ENCODE peak calls at places on chromosome 2, in four cellular contexts. I is left ventricle myocardium inferior, C is DND-41, P is heart left ventricle. Q is an unnamed sample. For H3K4me1, the result is how much of the 10 kb centered on the place peaks cover.

GRCh38 chr2:116924509-116924908 is 890.0 kb upstream of the DDX18 start:
- DNase-seq in C (no peak), I (no peak), P (no peak), Q (no peak)

GRCh38 chr2:131827481-131828163 is 299.9 kb downstream of the CCDC74A start:
- DNase-seq in C (no peak), I (no peak), P (peak), Q (no peak)

GRCh38 chr2:240386321-240386720 is 49.1 kb upstream of the GPC1 start:
- DNase-seq in I (no peak), C (no peak), P (peak), Q (no peak)

GRCh38 chr2:80429251-80429650 is 124.7 kb upstream of the LRRTM1 start:
- DNase-seq in I (no peak), P (no peak), C (no peak), Q (no peak)

GRCh38 chr2:196836440-196836839 is 27.3 kb upstream of the C2orf66 start:
- DNase-seq in C (no peak), I (no peak), P (no peak), Q (no peak)

GRCh38 chr2:30706534-30707303 is 100.5 kb downstream of the CAPN13 start:
- DNase-seq in P (peak), I (peak), C (peak), Q (peak)

GRCh38 chr2:168089200-168089599 is 158.2 kb downstream of the STK39 start:
- DNase-seq in C (no peak), P (no peak), I (no peak), Q (no peak)

GRCh38 chr2:232777278-232777677 is 913 bp upstream of the KCNJ13 start:
- DNase-seq in P (no peak), I (no peak), C (no peak), Q (no peak)

GRCh38 chr2:207449673-207450072 is 80.1 kb upstream of the CREB1 start:
- DNase-seq in P (no peak), C (no peak), I (no peak), Q (no peak)

GRCh38 chr2:80028584-80028983 is 276.0 kb downstream of the LRRTM1 start:
- DNase-seq in P (no peak), C (peak), I (no peak), Q (no peak)

GRCh38 chr2:64644240-64645013 is 9.3 kb downstream of the SERTAD2 start:
- DNase-seq in C (peak), I (peak), P (peak), Q (no peak)

GRCh38 chr2:236363878-236364277 is 99.7 kb upstream of the ASB18 start:
- DNase-seq in C (no peak), I (no peak), P (no peak), Q (no peak)

GRCh38 chr2:127052068-127052770 is 54.7 kb downstream of the BIN1 start:
- DNase-seq in C (no peak), I (no peak), P (peak), Q (no peak)

GRCh38 chr2:55370208-55370607 is 49.4 kb downstream of the CCDC88A start:
- DNase-seq in I (no peak), C (no peak), P (no peak), Q (no peak)

GRCh38 chr2:109644571-109645275 is 30.6 kb downstream of the SOWAHC start:
- DNase-seq in I (peak), C (no peak), P (no peak), Q (no peak)

GRCh38 chr2:109645412-109646184 is 31.4 kb downstream of the SOWAHC start:
- DNase-seq in P (no peak), C (no peak), I (no peak), Q (no peak)

GRCh38 chr2:109648041-109648527 is 33.9 kb downstream of the SOWAHC start:
- DNase-seq in I (no peak), P (no peak), C (no peak), Q (no peak)

GRCh38 chr2:109647636-109648035 is 33.5 kb downstream of the SOWAHC start:
- DNase-seq in I (no peak), C (no peak), P (no peak), Q (no peak)

DNA sequence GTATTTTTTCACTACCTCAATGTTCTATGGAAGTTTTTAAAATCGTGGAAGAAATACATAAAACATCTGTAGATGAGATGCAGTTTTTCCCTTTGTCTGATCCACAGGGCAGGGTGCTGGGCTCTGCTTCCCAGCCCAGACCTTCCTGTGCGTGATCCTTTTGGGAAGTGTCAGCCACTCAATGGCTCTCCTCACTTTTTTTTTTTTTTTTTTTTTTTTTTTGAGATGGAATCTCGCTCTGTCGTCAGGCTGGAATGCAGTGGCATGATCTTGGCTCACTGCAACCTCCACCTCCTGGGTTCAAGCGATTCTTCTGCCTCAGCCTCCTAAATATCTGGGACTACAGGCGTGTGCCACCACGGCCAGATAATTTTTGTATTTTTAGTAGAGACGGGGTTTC is 32.8 kb downstream of the SOWAHC start:
- DNase-seq in C (no peak), I (no peak), P (no peak), Q (no peak)
- H3K4me3 ChIP-seq in C (no peak), I (no peak), P (no peak), Q (no peak)

GRCh38 chr2:120441744-120442471 is 96.0 kb downstream of the INHBB start:
- DNase-seq in P (no peak), I (peak), C (no peak), Q (no peak)
- H3K4me1 ChIP-seq in P (under half), I (under half), C (under half), Q (under half)

DNA sequence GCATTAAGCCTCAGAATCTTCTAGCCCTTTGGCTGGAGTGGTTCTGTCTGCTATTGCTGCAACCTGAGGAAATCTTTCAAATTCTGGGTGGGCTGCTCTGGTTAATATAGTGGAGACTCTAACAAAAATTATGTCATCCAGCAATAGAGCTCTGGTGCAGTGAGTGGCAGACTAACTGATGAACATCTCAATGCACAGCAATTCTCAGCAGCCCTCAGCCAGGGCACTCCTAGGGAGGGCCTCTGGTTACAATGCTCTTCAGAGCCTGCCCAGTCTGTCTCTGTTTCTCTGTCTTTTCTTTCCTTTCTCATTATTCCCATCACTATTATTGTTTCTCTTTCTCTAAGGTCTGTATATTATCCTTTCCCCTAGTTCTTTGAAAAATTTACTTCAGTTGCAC is 151.6 kb downstream of the RPIA start:
- DNase-seq in C (no peak), I (no peak), P (no peak), Q (no peak)
- H3K4me3 ChIP-seq in C (no peak), I (no peak), P (no peak), Q (no peak)

GRCh38 chr2:149164827-149165226 is 126.3 kb downstream of the LYPD6B start:
- DNase-seq in P (no peak), C (no peak), I (no peak), Q (no peak)
- H3K4me1 ChIP-seq in P (under half), C (under half), I (under half), Q (under half)

DNA sequence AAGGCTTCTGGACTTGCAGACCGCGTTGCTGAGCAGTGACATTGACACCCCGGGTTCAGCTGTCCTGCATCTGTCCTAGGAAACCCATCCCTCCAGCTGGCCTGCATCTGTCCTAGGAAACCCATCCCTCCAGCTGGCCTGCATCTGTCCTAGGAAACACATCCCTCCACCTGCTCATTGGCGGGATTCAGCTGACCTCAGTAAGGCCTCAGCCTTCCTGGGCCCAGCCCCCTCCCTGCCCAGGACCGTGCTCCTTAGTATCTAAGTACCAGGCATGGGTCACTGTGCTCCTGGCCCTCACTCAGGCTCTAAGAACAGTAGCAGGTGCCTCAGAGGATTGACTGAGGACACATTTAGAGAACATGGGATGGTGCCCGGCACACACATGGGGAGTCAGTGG is 1.2 kb downstream of the MLPH start:
- DNase-seq in C (no peak), P (no peak), I (no peak), Q (no peak)
- H3K4me3 ChIP-seq in C (no peak), P (no peak), I (peak), Q (no peak)

GRCh38 chr2:231398585-231398984 is 3.1 kb downstream of the B3GNT7 start:
- DNase-seq in I (no peak), P (no peak), C (no peak), Q (no peak)

GRCh38 chr2:231397928-231398294 is 2.4 kb downstream of the B3GNT7 start:
- DNase-seq in C (no peak), P (no peak), I (no peak), Q (no peak)

GRCh38 chr2:231397011-231397927 is 1.8 kb downstream of the B3GNT7 start:
- DNase-seq in P (no peak), I (peak), C (no peak), Q (no peak)

GRCh38 chr2:231399853-231400667 is 4.5 kb downstream of the B3GNT7 start:
- DNase-seq in P (no peak), I (peak), C (no peak), Q (no peak)

GRCh38 chr2:231399046-231399852 is 3.7 kb downstream of the B3GNT7 start:
- DNase-seq in I (no peak), C (no peak), P (no peak), Q (no peak)
- H3K4me1 ChIP-seq in I (under half), C (under half), P (under half), Q (under half)

DNA sequence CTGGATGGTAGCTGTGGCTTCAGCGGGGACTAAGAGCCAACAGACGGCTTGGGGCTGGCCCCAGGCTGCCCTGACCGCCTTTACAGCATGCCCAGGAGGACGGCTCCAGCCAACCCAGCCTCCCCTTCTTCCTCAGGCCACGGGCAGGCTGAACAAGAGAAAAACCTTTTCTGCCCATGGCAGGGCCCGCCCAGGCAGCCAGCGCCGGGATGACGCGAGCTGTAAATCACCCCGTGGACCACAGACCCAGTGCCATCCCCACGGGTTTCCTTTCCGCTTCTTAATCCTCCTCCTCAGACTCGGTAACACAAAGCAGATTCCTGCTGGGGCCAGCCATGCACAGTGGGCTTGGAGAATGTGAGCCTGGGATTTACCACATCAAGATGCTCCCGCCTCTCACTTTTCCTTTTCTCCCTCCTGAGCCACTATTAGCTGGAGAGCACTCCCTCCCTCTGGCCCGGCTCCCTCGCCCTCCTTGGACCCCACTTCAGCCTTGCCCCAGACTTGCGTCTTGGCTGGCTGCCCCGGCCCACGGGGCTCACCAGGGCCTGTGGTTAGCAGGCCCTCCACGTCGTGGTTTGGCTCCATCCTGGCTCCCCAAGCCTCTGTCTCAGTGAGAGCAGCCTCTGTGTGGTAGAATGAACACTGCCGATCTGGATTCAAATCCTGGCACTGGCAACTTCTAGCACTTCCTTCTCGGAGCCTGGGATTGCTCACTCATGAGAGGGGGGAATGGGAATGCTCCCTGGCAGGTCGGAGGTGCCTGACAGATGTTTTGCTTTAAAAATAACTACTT is 31.4 kb downstream of the ATOH8 start:
- DNase-seq in C (no peak), P (peak), I (no peak), Q (no peak)
- H3K4me3 ChIP-seq in C (no peak), P (no peak), I (peak), Q (no peak)